ENCODE peak calls at places on chromosome 14, in four cellular contexts. One of them, this sample, is unnamed.

GRCh38 chr14:61603736-61604135 is 91.6 kb upstream of the HIF1A start:
- DNase-seq in stimulated activated effector memory CD8-positive, alpha-beta T cell treated with anti-CD3 and anti-CD28 coated beads, Interleukin-12 subunit alpha, Interleukin-12 subunit beta, amount 100 ng/mL, for 72 hours: no peak
- DNase-seq in AG10803: peak; percentile 58
- DNase-seq in A172: no peak
- DNase-seq in this sample: no peak

GRCh38 chr14:97298331-97298730 is 501.1 kb downstream of the VRK1 start:
- DNase-seq in stimulated activated effector memory CD8-positive, alpha-beta T cell treated with anti-CD3 and anti-CD28 coated beads, Interleukin-12 subunit alpha, Interleukin-12 subunit beta, amount 100 ng/mL, for 72 hours: no peak
- DNase-seq in AG10803: no peak
- DNase-seq in A172: no peak
- DNase-seq in this sample: no peak

GRCh38 chr14:90721619-90722305 is 94.5 kb downstream of the TTC7B start:
- DNase-seq in stimulated activated effector memory CD8-positive, alpha-beta T cell treated with anti-CD3 and anti-CD28 coated beads, Interleukin-12 subunit alpha, Interleukin-12 subunit beta, amount 100 ng/mL, for 72 hours: no peak
- DNase-seq in AG10803: no peak
- DNase-seq in A172: peak; percentile 69
- DNase-seq in this sample: peak; percentile 21

GRCh38 chr14:105151838-105152793 is 16.5 kb downstream of the JAG2 start:
- DNase-seq in stimulated activated effector memory CD8-positive, alpha-beta T cell treated with anti-CD3 and anti-CD28 coated beads, Interleukin-12 subunit alpha, Interleukin-12 subunit beta, amount 100 ng/mL, for 72 hours: no peak
- DNase-seq in AG10803: no peak
- DNase-seq in A172: no peak
- DNase-seq in this sample: no peak

GRCh38 chr14:50619569-50620141 is 48.5 kb downstream of the SAV1 start:
- DNase-seq in stimulated activated effector memory CD8-positive, alpha-beta T cell treated with anti-CD3 and anti-CD28 coated beads, Interleukin-12 subunit alpha, Interleukin-12 subunit beta, amount 100 ng/mL, for 72 hours: no peak
- DNase-seq in AG10803: peak; percentile 51
- DNase-seq in A172: peak; percentile 14
- DNase-seq in this sample: peak; percentile 31

GRCh38 chr14:101819251-101819990 is 57.9 kb downstream of the PPP2R5C start:
- DNase-seq in stimulated activated effector memory CD8-positive, alpha-beta T cell treated with anti-CD3 and anti-CD28 coated beads, Interleukin-12 subunit alpha, Interleukin-12 subunit beta, amount 100 ng/mL, for 72 hours: peak; percentile 83
- DNase-seq in AG10803: no peak
- DNase-seq in A172: no peak
- DNase-seq in this sample: no peak

GRCh38 chr14:25006961-25007795 is 42.8 kb downstream of the STXBP6 start:
- DNase-seq in stimulated activated effector memory CD8-positive, alpha-beta T cell treated with anti-CD3 and anti-CD28 coated beads, Interleukin-12 subunit alpha, Interleukin-12 subunit beta, amount 100 ng/mL, for 72 hours: no peak
- DNase-seq in AG10803: peak; percentile 91
- DNase-seq in A172: peak; percentile 66
- DNase-seq in this sample: peak; percentile 89

GRCh38 chr14:92959761-92960680 is 37.1 kb downstream of the CHGA start:
- DNase-seq in stimulated activated effector memory CD8-positive, alpha-beta T cell treated with anti-CD3 and anti-CD28 coated beads, Interleukin-12 subunit alpha, Interleukin-12 subunit beta, amount 100 ng/mL, for 72 hours: no peak
- DNase-seq in AG10803: no peak
- DNase-seq in A172: no peak
- DNase-seq in this sample: no peak

GRCh38 chr14:36020120-36021029 is 156.1 kb downstream of the PTCSC3 start:
- DNase-seq in stimulated activated effector memory CD8-positive, alpha-beta T cell treated with anti-CD3 and anti-CD28 coated beads, Interleukin-12 subunit alpha, Interleukin-12 subunit beta, amount 100 ng/mL, for 72 hours: no peak
- DNase-seq in AG10803: no peak
- DNase-seq in A172: no peak
- DNase-seq in this sample: no peak

GRCh38 chr14:38206689-38207088 is 1.0 kb upstream of the SSTR1 start:
- DNase-seq in stimulated activated effector memory CD8-positive, alpha-beta T cell treated with anti-CD3 and anti-CD28 coated beads, Interleukin-12 subunit alpha, Interleukin-12 subunit beta, amount 100 ng/mL, for 72 hours: no peak
- DNase-seq in AG10803: no peak
- DNase-seq in A172: no peak
- DNase-seq in this sample: no peak

This sample was measured in foreskin fibroblast.